ENCODE peak calls at places on chromosomes 1 and 21, in four cellular contexts. F is esophagus squamous epithelium, B is endothelial cell, C is BE2C. I is an unnamed sample.

GRCh38 chr1:79128726-79129125 is 122.2 kb upstream of the ADGRL4 start:
- DNase-seq in C (no peak), F (no peak), B (no peak), I (no peak)

GRCh38 chr1:61436016-61436415 is 288.9 kb downstream of the TM2D1 start:
- DNase-seq in C (no peak), B (no peak), F (no peak), I (no peak)

GRCh38 chr1:55812281-55812680 is 597.1 kb upstream of the USP24 start:
- DNase-seq in C (no peak), F (no peak), B (no peak), I (no peak)

GRCh38 chr1:192225713-192226112 is 67.5 kb downstream of the RGS18 start:
- DNase-seq in F (no peak), B (no peak), C (no peak), I (no peak)

GRCh38 chr21:37266515-37267221 is 466 bp downstream of the VPS26C start:
- DNase-seq in B (peak), C (peak), F (no peak), I (peak)

GRCh38 chr1:55718758-55719671 is 503.9 kb upstream of the USP24 start:
- DNase-seq in C (no peak), F (no peak), B (no peak), I (peak)

GRCh38 chr1:102970496-102971078 is 137.7 kb downstream of the COL11A1 start:
- DNase-seq in B (peak), F (no peak), C (peak), I (no peak)

GRCh38 chr1:245915851-245916250 is 591.2 kb downstream of the SMYD3 start:
- DNase-seq in B (no peak), C (no peak), F (no peak), I (no peak)

GRCh38 chr1:100927276-100927675 is 31.4 kb downstream of the SLC30A7 start:
- DNase-seq in B (no peak), F (no peak), C (no peak), I (no peak)

GRCh38 chr1:89671775-89672488 is 39.0 kb downstream of the LRRC8C start:
- DNase-seq in C (no peak), B (no peak), F (no peak), I (no peak)

GRCh38 chr1:247288341-247288740 is 32.5 kb downstream of the VN1R5 start:
- DNase-seq in F (no peak), C (no peak), B (no peak), I (no peak)

GRCh38 chr1:109531205-109531779 is 8.4 kb upstream of the GPR61 start:
- DNase-seq in B (no peak), F (no peak), C (no peak), I (no peak)

GRCh38 chr1:228094432-228095016 is 8.6 kb downstream of the C1orf35 start:
- DNase-seq in C (no peak), F (no peak), B (no peak), I (peak)

GRCh38 chr1:218646288-218646687 is 301.2 kb downstream of the TGFB2 start:
- DNase-seq in B (no peak), C (no peak), F (no peak), I (no peak)